ENCODE peak calls at places on chromosome 11, in six cellular contexts. K is WTC11, E is A549, P is H1, U is SK-N-SH, Z is K562. Y is an unnamed sample.

GRCh38 chr11:37509471-37509870 is 911.4 kb upstream of the RAG2 start:
- DNase-seq in K (no peak), E (no peak), P (no peak), U (no peak), Z (no peak), Y (no peak)

GRCh38 chr11:78277314-78277994 is 88.7 kb downstream of the USP35 start:
- DNase-seq in K (no peak), E (no peak), P (no peak), U (no peak), Z (no peak), Y (no peak)

GRCh38 chr11:35040221-35040942 is 98.6 kb upstream of the CD44 start:
- DNase-seq in K (no peak), E (peak), P (no peak), U (no peak), Z (no peak), Y (peak)

GRCh38 chr11:968822-969221 is 43.2 kb downstream of the AP2A2 start:
- DNase-seq in K (no peak), E (no peak), P (no peak), U (no peak), Z (no peak), Y (no peak)

GRCh38 chr11:79592441-79593223 is 151.8 kb upstream of the TENM4 start:
- DNase-seq in K (no peak), E (no peak), P (no peak), U (no peak), Z (no peak), Y (no peak)

GRCh38 chr11:128026596-128026995 is 560.8 kb downstream of the ETS1 start:
- DNase-seq in K (no peak), E (no peak), P (no peak), U (no peak), Z (no peak), Y (peak)

GRCh38 chr11:116871248-116871647 is 33.8 kb upstream of the APOA1 start:
- DNase-seq in K (no peak), E (no peak), P (no peak), U (no peak), Z (no peak), Y (peak)

GRCh38 chr11:62786318-62787004 is 741 bp upstream of the TMEM179B start:
- DNase-seq in K (peak), E (peak), P (peak), U (peak), Z (peak), Y (peak)

GRCh38 chr11:57321996-57322880 is 2.5 kb downstream of the TNKS1BP1 start:
- DNase-seq in K (peak), E (peak), P (no peak), U (peak), Z (peak), Y (peak)

GRCh38 chr11:57249384-57250319 is 12.6 kb upstream of the APLNR start:
- DNase-seq in K (peak), E (peak), P (no peak), U (no peak), Z (peak), Y (peak)

GRCh38 chr11:13289081-13289480 is 11.5 kb downstream of the BMAL1 start:
- DNase-seq in K (peak), E (peak), P (no peak), U (peak), Z (no peak), Y (peak)

GRCh38 chr11:12287374-12288211 is 89.8 kb upstream of the PARVA start:
- DNase-seq in K (peak), E (peak), P (peak), U (peak), Z (peak), Y (peak)

GRCh38 chr11:125369808-125370207 is 126.3 kb downstream of the FEZ1 start:
- DNase-seq in K (no peak), E (no peak), P (no peak), U (no peak), Z (no peak), Y (no peak)

GRCh38 chr11:130462931-130463330 is 14.5 kb downstream of the ADAMTS15 start:
- DNase-seq in K (no peak), E (no peak), P (no peak), U (no peak), Z (no peak), Y (no peak)

GRCh38 chr11:130459521-130459920 is 11.1 kb downstream of the ADAMTS15 start:
- DNase-seq in K (no peak), E (no peak), P (no peak), U (no peak), Z (no peak), Y (no peak)

GRCh38 chr11:130464289-130464812 is 15.9 kb downstream of the ADAMTS15 start:
- DNase-seq in K (no peak), E (no peak), P (no peak), U (no peak), Z (no peak), Y (peak)

GRCh38 chr11:130465259-130465658 is 16.8 kb downstream of the ADAMTS15 start:
- DNase-seq in K (no peak), E (no peak), P (no peak), U (no peak), Z (no peak), Y (peak)

DNA sequence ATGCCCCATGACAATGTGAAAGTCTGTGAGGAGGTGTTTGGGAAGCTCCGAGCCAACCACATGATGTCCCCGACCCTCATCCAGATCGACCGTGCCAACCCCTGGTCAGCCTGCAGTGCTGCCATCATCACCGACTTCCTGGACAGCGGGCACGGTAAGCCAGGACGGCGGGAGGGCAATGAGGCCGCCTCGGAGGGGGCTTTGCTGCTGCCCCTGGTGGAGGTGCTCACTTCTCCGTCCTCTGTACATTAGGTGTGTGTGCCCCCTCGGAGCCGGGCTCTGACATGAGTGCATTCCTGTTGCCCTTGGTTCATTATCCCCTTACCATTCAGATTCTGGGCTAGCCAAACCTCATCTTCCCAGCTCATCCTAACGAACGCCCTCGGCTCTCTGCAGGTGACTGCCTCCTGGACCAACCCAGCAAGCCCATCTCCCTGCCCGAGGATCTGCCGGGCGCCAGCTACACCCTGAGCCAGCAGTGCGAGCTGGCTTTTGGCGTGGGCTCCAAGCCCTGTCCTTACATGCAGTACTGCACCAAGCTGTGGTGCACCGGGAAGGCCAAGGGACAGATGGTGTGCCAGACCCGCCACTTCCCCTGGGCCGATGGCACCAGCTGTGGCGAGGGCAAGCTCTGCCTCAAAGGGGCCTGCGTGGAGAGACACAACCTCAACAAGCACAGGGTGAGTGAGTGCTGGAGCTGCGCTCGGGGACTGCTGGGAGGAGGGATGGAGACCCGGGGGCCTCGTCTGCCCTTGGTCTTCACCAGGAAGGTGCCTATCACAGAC is 13.8 kb downstream of the ADAMTS15 start:
- DNase-seq in K (no peak), E (no peak), P (no peak), U (no peak), Z (no peak), Y (no peak)
- TF ChIP-seq USF2 in K (no peak), E (no peak), P (no peak), U (no peak), Z (no peak), Y (no peak)

GRCh38 chr11:101860694-101861371 is 54.0 kb upstream of the CEP126 start:
- DNase-seq in K (peak), E (peak), P (peak), U (peak), Z (peak), Y (peak)
- TF ChIP-seq USF2 in K (no peak), E (no peak), P (no peak), U (no peak), Z (no peak), Y (no peak)

GRCh38 chr11:9759519-9760179 is 95.8 kb downstream of the SWAP70 start:
- DNase-seq in K (no peak), E (peak), P (no peak), U (peak), Z (peak), Y (peak)

GRCh38 chr11:9757809-9758675 is 94.2 kb downstream of the SWAP70 start:
- DNase-seq in K (peak), E (peak), P (no peak), U (peak), Z (peak), Y (peak)

GRCh38 chr11:9760180-9760550 is 96.3 kb downstream of the SWAP70 start:
- DNase-seq in K (no peak), E (no peak), P (no peak), U (no peak), Z (no peak), Y (peak)

GRCh38 chr11:9756878-9757277 is 93.0 kb downstream of the SWAP70 start:
- DNase-seq in K (no peak), E (no peak), P (no peak), U (no peak), Z (no peak), Y (no peak)

GRCh38 chr11:9758676-9759518 is 95.0 kb downstream of the SWAP70 start:
- DNase-seq in K (no peak), E (peak), P (no peak), U (peak), Z (peak), Y (peak)
- TF ChIP-seq USF2 in K (no peak), E (no peak), P (no peak), U (no peak), Z (no peak), Y (no peak)

GRCh38 chr11:118892515-118892914 is 8.8 kb downstream of the CXCR5 start:
- DNase-seq in K (no peak), E (no peak), P (no peak), U (no peak), Z (no peak), Y (no peak)
- TF ChIP-seq USF2 in K (no peak), E (no peak), P (no peak), U (no peak), Z (no peak), Y (no peak)

DNA sequence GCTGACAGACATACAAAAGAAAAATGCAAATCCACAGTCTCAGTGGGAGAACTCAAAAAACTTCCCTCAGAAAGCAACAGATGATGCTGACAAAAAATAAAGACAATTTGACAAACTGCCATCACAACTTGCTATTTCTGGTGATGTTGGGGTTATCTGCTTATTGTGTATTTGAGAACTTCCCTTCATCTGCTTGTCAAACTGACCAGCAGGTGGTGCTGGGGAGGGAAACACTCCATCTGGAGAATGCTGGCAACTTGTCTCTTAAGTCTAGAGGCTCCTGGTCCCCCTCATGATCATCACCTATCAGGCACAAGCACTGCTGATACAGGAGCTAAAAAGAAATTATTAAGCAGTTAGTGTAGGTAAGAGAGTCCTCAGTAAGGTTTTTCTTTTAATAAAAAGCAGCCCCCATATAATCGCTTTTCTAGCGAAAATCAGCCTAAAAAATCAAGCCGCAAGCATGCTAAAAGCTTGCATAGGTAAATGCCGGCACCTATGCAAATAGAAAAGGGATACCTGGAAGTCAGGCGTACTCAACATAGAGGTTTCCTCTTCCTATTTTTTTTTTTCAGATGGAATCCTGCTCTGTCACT is 9.8 kb upstream of the FAM111B start:
- DNase-seq in K (peak), E (no peak), P (no peak), U (peak), Z (peak), Y (peak)
- TF ChIP-seq USF2 in K (no peak), E (no peak), P (no peak), U (no peak), Z (no peak), Y (no peak)

GRCh38 chr11:68146704-68147474 is 25.7 kb upstream of the CHKA start:
- DNase-seq in K (no peak), E (peak), P (no peak), U (peak), Z (peak), Y (peak)

GRCh38 chr11:68146010-68146540 is 24.9 kb upstream of the CHKA start:
- DNase-seq in K (no peak), E (peak), P (no peak), U (peak), Z (no peak), Y (no peak)

GRCh38 chr11:68142441-68143309 is 21.5 kb upstream of the CHKA start:
- DNase-seq in K (no peak), E (no peak), P (no peak), U (no peak), Z (no peak), Y (no peak)

GRCh38 chr11:68143310-68143689 is 22.1 kb upstream of the CHKA start:
- DNase-seq in K (no peak), E (no peak), P (no peak), U (no peak), Z (no peak), Y (no peak)

GRCh38 chr11:68145120-68145866 is 24.1 kb upstream of the CHKA start:
- DNase-seq in K (no peak), E (peak), P (no peak), U (no peak), Z (no peak), Y (no peak)
- TF ChIP-seq USF2 in K (no peak), E (peak), P (no peak), U (no peak), Z (no peak), Y (peak)

GRCh38 chr11:19382131-19382611 is 141.4 kb upstream of the E2F8 start:
- DNase-seq in K (no peak), E (no peak), P (no peak), U (no peak), Z (no peak), Y (no peak)
- TF ChIP-seq USF2 in K (no peak), E (no peak), P (no peak), U (no peak), Z (no peak), Y (no peak)

DNA sequence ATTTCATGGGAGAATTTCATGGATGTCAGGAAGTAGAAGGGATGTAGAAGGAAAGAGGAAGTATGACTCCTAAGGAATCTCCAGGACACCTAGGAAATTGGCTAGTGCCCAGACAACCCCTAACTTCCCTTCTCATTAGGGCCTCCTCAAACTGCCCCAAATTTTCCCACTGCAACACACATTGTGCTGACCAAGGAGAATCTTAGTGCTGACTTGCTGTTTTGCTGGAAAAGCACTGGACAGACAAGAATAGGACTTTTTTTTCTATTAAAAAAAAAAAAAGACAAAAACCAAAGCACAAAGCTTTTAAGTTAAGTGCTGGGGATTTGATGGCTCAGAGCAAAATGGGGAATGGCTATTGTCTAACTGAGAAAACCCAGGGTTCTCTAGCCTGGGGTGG is 236.2 kb upstream of the CADM1 start:
- DNase-seq in K (no peak), E (no peak), P (no peak), U (no peak), Z (no peak), Y (no peak)
- TF ChIP-seq USF2 in K (no peak), E (no peak), P (no peak), U (no peak), Z (no peak), Y (no peak)

DNA sequence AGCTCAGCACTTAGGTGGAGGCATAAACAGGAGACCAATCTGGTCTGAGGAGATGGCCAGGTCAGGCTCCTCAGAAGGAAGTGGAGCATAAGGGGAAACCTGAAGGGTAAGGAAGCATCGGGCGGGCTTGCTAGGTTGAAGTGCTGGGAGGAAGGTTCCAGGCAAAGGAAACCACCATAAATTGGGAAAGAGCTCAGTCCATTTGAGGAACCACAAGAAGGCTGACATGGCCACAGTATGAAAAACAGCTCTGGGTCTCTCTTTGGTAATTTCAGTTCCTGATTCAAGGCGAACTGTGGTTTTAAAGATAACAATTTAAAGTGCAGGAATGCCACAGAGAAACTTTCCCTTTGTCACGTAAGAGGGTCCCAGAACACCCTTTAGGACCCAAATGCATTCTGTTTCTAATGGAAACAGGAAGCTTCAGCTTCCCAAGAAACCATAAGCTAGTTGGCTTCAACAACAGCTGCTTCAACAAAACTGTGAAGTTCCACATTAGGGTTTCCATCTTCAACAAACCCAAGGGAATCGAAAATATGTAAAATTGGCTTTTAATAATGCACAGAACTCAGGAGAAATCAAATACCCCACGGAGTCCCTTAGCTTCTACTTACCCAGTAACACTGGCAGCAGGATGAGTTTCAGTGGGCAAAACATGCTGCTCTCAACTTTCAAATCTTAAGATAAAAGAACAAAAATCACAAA is 10.4 kb downstream of the JAML start:
- DNase-seq in K (no peak), E (no peak), P (no peak), U (no peak), Z (no peak), Y (no peak)
- TF ChIP-seq USF2 in K (no peak), E (no peak), P (no peak), U (no peak), Z (no peak), Y (no peak)

GRCh38 chr11:120709808-120710207 is 198.3 kb downstream of the GRIK4 start:
- DNase-seq in K (no peak), E (no peak), P (no peak), U (no peak), Z (no peak), Y (no peak)
- TF ChIP-seq USF2 in K (no peak), E (no peak), P (no peak), U (no peak), Z (no peak), Y (no peak)

Y was measured in IMR-90.